ENCODE peak calls at places on chromosomes 13 and 19, in six cellular contexts. E, Y, G, M, J and B are unnamed samples.

GRCh38 chr19:15640294-15640903 is at the start of gene CYP4F3:
- DNase-seq in J (no peak), E (peak; percentile 29), G (no peak), Y (peak; percentile 13), M (no peak), B (no peak)

GRCh38 chr13:94712812-94713555 is 639 bp upstream of the SOX21 start:
- DNase-seq in M (peak; percentile 79), E (peak; percentile 23), Y (peak; percentile 70), G (no peak), J (peak; percentile 2), B (peak; percentile 63)

GRCh38 chr19:31160346-31160926 is 188.8 kb downstream of the TSHZ3 start:
- DNase-seq in Y (peak; percentile 40), G (no peak), M (peak; percentile 36), J (no peak), E (peak; percentile 1), B (no peak)

GRCh38 chr19:862529-863304 is 3.3 kb downstream of the CFD start:
- DNase-seq in G (no peak), Y (peak; percentile 58), J (no peak), E (no peak), M (peak; percentile 54), B (peak; percentile 96)

GRCh38 chr13:40494932-40495619 is 171.4 kb downstream of the FOXO1 start:
- DNase-seq in G (no peak), M (no peak), E (no peak), Y (no peak), J (no peak), B (peak; percentile 83)

GRCh38 chr13:67078062-67078461 is 152.1 kb downstream of the PCDH9 start:
- DNase-seq in G (no peak), Y (no peak), J (no peak), E (no peak), M (no peak), B (no peak)

GRCh38 chr13:99320693-99321481 is 13.7 kb upstream of the GPR183 start:
- DNase-seq in Y (peak; percentile 92), M (peak; percentile 55), E (peak; percentile 80), J (no peak), G (no peak), B (no peak)

GRCh38 chr13:39612023-39612637 is 9.1 kb upstream of the LHFPL6 start:
- DNase-seq in E (peak; percentile 40), Y (peak; percentile 74), J (no peak), G (peak; percentile 31), M (peak; percentile 61), B (no peak)

GRCh38 chr19:30062331-30063183 is 120.5 kb downstream of the URI1 start:
- DNase-seq in G (no peak), Y (no peak), J (no peak), E (no peak), M (no peak), B (peak; percentile 78)

GRCh38 chr19:11142528-11143171 is 12.9 kb downstream of the SPC24 start:
- DNase-seq in Y (peak; percentile 94), G (peak; percentile 56), M (peak; percentile 97), E (peak; percentile 91), J (peak; percentile 59), B (peak; percentile 98)

GRCh38 chr19:19623383-19623782 is 4.6 kb downstream of the LPAR2 start:
- DNase-seq in J (no peak), G (no peak), E (no peak), M (no peak), Y (no peak), B (no peak)